ENCODE peak calls at places on chromosomes 13 and 19, in ten cellular contexts. One of them, this sample, is unnamed.

GRCh38 chr19:55319786-55320185 is 5.4 kb downstream of the TMEM150B start:
- DNase-seq in astrocyte: no peak
- DNase-seq in pancreas: no peak
- DNase-seq in endodermal cell: peak; percentile 95
- DNase-seq in lung: no peak
- DNase-seq in neural progenitor cell: peak; percentile 89
- DNase-seq in SK-N-SH: peak; percentile 83
- DNase-seq in uterus: no peak
- DNase-seq in ascending aorta: no peak
- DNase-seq in testis: peak; percentile 85
- DNase-seq in this sample: no peak

GRCh38 chr13:94154362-94154761 is 325.1 kb downstream of the DCT start:
- DNase-seq in astrocyte: peak; percentile 66
- DNase-seq in pancreas: no peak
- DNase-seq in endodermal cell: peak; percentile 52
- DNase-seq in lung: peak; percentile 48
- DNase-seq in neural progenitor cell: no peak
- DNase-seq in SK-N-SH: no peak
- DNase-seq in uterus: no peak
- DNase-seq in ascending aorta: no peak
- DNase-seq in testis: peak; percentile 28
- DNase-seq in this sample: no peak

GRCh38 chr19:9498183-9498902 is at the start of gene ZNF560:
- DNase-seq in astrocyte: peak; percentile 6
- DNase-seq in pancreas: no peak
- DNase-seq in endodermal cell: peak; percentile 55
- DNase-seq in lung: no peak
- DNase-seq in neural progenitor cell: no peak
- DNase-seq in SK-N-SH: peak; percentile 56
- DNase-seq in uterus: no peak
- DNase-seq in ascending aorta: no peak
- DNase-seq in testis: peak; percentile 94
- DNase-seq in this sample: no peak

GRCh38 chr19:18769989-18770528 is 21.0 kb downstream of the COMP start:
- DNase-seq in astrocyte: no peak
- DNase-seq in pancreas: peak; percentile 61
- DNase-seq in endodermal cell: no peak
- DNase-seq in lung: no peak
- DNase-seq in neural progenitor cell: no peak
- DNase-seq in SK-N-SH: no peak
- DNase-seq in uterus: no peak
- DNase-seq in ascending aorta: no peak
- DNase-seq in testis: no peak
- DNase-seq in this sample: no peak

GRCh38 chr13:109485136-109485794 is 301.1 kb downstream of the IRS2 start:
- DNase-seq in astrocyte: no peak
- DNase-seq in pancreas: no peak
- DNase-seq in endodermal cell: no peak
- DNase-seq in lung: no peak
- DNase-seq in neural progenitor cell: no peak
- DNase-seq in SK-N-SH: no peak
- DNase-seq in uterus: no peak
- DNase-seq in ascending aorta: no peak
- DNase-seq in testis: no peak
- DNase-seq in this sample: no peak

GRCh38 chr13:79427265-79427664 is 21.2 kb upstream of the RBM26 start:
- DNase-seq in astrocyte: no peak
- DNase-seq in pancreas: no peak
- DNase-seq in endodermal cell: no peak
- DNase-seq in lung: no peak
- DNase-seq in neural progenitor cell: peak; percentile 56
- DNase-seq in SK-N-SH: no peak
- DNase-seq in uterus: no peak
- DNase-seq in ascending aorta: no peak
- DNase-seq in testis: no peak
- DNase-seq in this sample: no peak

GRCh38 chr19:7272856-7273578 is 21.2 kb downstream of the INSR start:
- DNase-seq in astrocyte: no peak
- DNase-seq in pancreas: no peak
- DNase-seq in endodermal cell: no peak
- DNase-seq in lung: no peak
- DNase-seq in neural progenitor cell: no peak
- DNase-seq in SK-N-SH: no peak
- DNase-seq in uterus: no peak
- DNase-seq in ascending aorta: no peak
- DNase-seq in testis: no peak
- DNase-seq in this sample: no peak

GRCh38 chr19:33373701-33374405 is at the start of gene CEBPG:
- DNase-seq in astrocyte: peak; percentile 9
- DNase-seq in pancreas: no peak
- DNase-seq in endodermal cell: no peak
- DNase-seq in lung: peak; percentile 57
- DNase-seq in neural progenitor cell: peak; percentile 73
- DNase-seq in SK-N-SH: peak; percentile 88
- DNase-seq in uterus: peak; percentile 67
- DNase-seq in ascending aorta: no peak
- DNase-seq in testis: peak; percentile 54
- DNase-seq in this sample: no peak

GRCh38 chr13:30063892-30064291 is 213.5 kb upstream of the UBL3 start:
- DNase-seq in astrocyte: no peak
- DNase-seq in pancreas: no peak
- DNase-seq in endodermal cell: no peak
- DNase-seq in lung: no peak
- DNase-seq in neural progenitor cell: no peak
- DNase-seq in SK-N-SH: no peak
- DNase-seq in uterus: no peak
- DNase-seq in ascending aorta: no peak
- DNase-seq in testis: no peak
- DNase-seq in this sample: no peak

GRCh38 chr13:25633108-25633507 is 261.3 kb downstream of the ATP8A2 start:
- DNase-seq in astrocyte: peak; percentile 3
- DNase-seq in pancreas: no peak
- DNase-seq in endodermal cell: no peak
- DNase-seq in lung: no peak
- DNase-seq in neural progenitor cell: peak; percentile 38
- DNase-seq in SK-N-SH: no peak
- DNase-seq in uterus: no peak
- DNase-seq in ascending aorta: no peak
- DNase-seq in testis: no peak
- DNase-seq in this sample: no peak

DNA sequence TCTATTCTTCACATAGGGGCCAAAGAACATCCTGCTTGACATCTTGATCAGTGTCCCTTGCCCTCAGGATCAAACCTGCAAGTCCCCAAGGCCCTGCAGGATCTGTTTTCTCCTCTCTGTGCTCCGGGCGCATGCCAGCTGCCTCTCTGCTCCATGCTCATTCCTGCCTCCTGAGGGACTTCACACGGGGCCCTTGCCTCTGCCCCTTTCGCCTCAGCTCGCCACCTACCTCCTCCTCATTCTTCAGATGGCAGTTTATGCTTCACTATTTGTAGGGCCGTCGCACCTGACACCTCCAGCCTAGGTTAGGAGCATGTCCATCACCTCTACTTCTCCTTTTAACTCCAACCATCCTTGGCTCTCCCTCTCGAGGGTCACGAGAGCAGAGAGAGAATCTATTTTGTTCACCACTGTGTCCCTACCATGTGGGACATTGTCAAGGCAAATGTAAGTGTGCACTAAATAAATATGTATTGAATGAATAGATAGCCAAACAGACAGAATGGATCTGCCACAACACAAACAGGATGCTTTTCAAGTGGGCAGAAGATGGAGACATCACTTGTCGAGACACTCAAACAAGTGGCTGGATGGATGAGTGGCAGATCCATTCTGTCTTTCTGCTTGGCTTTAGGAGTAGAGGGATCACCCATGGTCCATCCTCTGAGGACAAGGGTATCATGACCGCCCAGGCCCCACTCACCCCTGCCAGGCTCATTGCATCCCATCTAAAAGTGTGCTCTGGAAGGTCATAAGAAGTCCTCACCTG is 29.6 kb downstream of the ACTN4 start:
- DNase-seq in astrocyte: no peak
- DNase-seq in pancreas: no peak
- DNase-seq in endodermal cell: no peak
- DNase-seq in lung: no peak
- DNase-seq in neural progenitor cell: no peak
- DNase-seq in SK-N-SH: no peak
- DNase-seq in uterus: no peak
- DNase-seq in ascending aorta: no peak
- DNase-seq in testis: no peak
- DNase-seq in this sample: no peak
- H3K4me1 ChIP-seq in astrocyte: peaks cover 49% of the 10 kb centered on the region
- H3K4me1 ChIP-seq in pancreas: peaks cover 52% of the 10 kb centered on the region
- H3K4me1 ChIP-seq in endodermal cell: no peaks in the 10 kb centered on the region
- H3K4me1 ChIP-seq in lung: peaks cover 55% of the 10 kb centered on the region
- H3K4me1 ChIP-seq in neural progenitor cell: no peaks in the 10 kb centered on the region
- H3K4me1 ChIP-seq in SK-N-SH: peaks cover 13% of the 10 kb centered on the region
- H3K4me1 ChIP-seq in uterus: peaks cover 40% of the 10 kb centered on the region
- H3K4me1 ChIP-seq in ascending aorta: peaks cover 79% of the 10 kb centered on the region
- H3K4me1 ChIP-seq in testis: peaks cover 6% of the 10 kb centered on the region
- H3K4me1 ChIP-seq in this sample: peaks cover 96% of the 10 kb centered on the region

GRCh38 chr19:5801796-5802616 is 2.9 kb upstream of the NRTN start:
- DNase-seq in astrocyte: no peak
- DNase-seq in pancreas: no peak
- DNase-seq in endodermal cell: peak; percentile 88
- DNase-seq in lung: no peak
- DNase-seq in neural progenitor cell: peak; percentile 91
- DNase-seq in SK-N-SH: peak; percentile 66
- DNase-seq in uterus: no peak
- DNase-seq in ascending aorta: no peak
- DNase-seq in testis: peak; percentile 58
- DNase-seq in this sample: no peak
- H3K4me1 ChIP-seq in astrocyte: peaks cover 5% of the 10 kb centered on the region
- H3K4me1 ChIP-seq in pancreas: peaks cover 26% of the 10 kb centered on the region
- H3K4me1 ChIP-seq in endodermal cell: no peaks in the 10 kb centered on the region
- H3K4me1 ChIP-seq in lung: peaks cover 5% of the 10 kb centered on the region
- H3K4me1 ChIP-seq in neural progenitor cell: peaks cover 10% of the 10 kb centered on the region
- H3K4me1 ChIP-seq in SK-N-SH: peaks cover 35% of the 10 kb centered on the region
- H3K4me1 ChIP-seq in uterus: no peaks in the 10 kb centered on the region
- H3K4me1 ChIP-seq in ascending aorta: peaks cover 3% of the 10 kb centered on the region
- H3K4me1 ChIP-seq in testis: peaks cover 47% of the 10 kb centered on the region
- H3K4me1 ChIP-seq in this sample: peaks cover 21% of the 10 kb centered on the region

DNA sequence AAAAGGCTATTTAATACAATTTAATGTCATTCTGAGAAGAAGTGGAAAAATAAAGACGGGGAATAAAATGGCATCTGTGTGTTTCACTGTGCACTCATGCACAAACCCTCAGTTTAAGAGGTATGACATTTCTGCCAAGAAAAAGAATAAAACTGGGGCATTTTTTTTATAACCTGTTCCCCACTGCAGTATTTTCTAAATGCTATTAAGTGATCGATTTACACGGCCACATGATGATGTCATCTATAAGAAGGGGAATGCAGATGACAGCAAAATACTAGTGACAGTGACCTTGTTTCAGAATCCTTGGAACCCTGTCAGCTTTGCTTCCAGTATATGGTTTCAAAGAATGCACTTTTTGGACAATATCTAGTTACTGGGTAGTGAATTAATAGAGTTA is 21.2 kb upstream of the ZNF536 start:
- DNase-seq in astrocyte: no peak
- DNase-seq in pancreas: no peak
- DNase-seq in endodermal cell: no peak
- DNase-seq in lung: no peak
- DNase-seq in neural progenitor cell: no peak
- DNase-seq in SK-N-SH: no peak
- DNase-seq in uterus: no peak
- DNase-seq in ascending aorta: no peak
- DNase-seq in testis: no peak
- DNase-seq in this sample: no peak
- H3K4me1 ChIP-seq in astrocyte: no peaks in the 10 kb centered on the region
- H3K4me1 ChIP-seq in pancreas: no peaks in the 10 kb centered on the region
- H3K4me1 ChIP-seq in endodermal cell: no peaks in the 10 kb centered on the region
- H3K4me1 ChIP-seq in lung: no peaks in the 10 kb centered on the region
- H3K4me1 ChIP-seq in neural progenitor cell: no peaks in the 10 kb centered on the region
- H3K4me1 ChIP-seq in SK-N-SH: peaks cover 9% of the 10 kb centered on the region
- H3K4me1 ChIP-seq in uterus: no peaks in the 10 kb centered on the region
- H3K4me1 ChIP-seq in ascending aorta: no peaks in the 10 kb centered on the region
- H3K4me1 ChIP-seq in testis: no peaks in the 10 kb centered on the region
- H3K4me1 ChIP-seq in this sample: no peaks in the 10 kb centered on the region

GRCh38 chr13:99892866-99893504 is 78.6 kb downstream of the ZIC5 start:
- DNase-seq in astrocyte: no peak
- DNase-seq in pancreas: peak; percentile 58
- DNase-seq in endodermal cell: peak; percentile 40
- DNase-seq in lung: no peak
- DNase-seq in neural progenitor cell: peak; percentile 42
- DNase-seq in SK-N-SH: no peak
- DNase-seq in uterus: no peak
- DNase-seq in ascending aorta: no peak
- DNase-seq in testis: no peak
- DNase-seq in this sample: no peak

GRCh38 chr13:99895428-99895998 is 76.1 kb downstream of the ZIC5 start:
- DNase-seq in astrocyte: no peak
- DNase-seq in pancreas: peak; percentile 45
- DNase-seq in endodermal cell: peak; percentile 59
- DNase-seq in lung: no peak
- DNase-seq in neural progenitor cell: peak; percentile 29
- DNase-seq in SK-N-SH: peak; percentile 61
- DNase-seq in uterus: no peak
- DNase-seq in ascending aorta: no peak
- DNase-seq in testis: no peak
- DNase-seq in this sample: no peak

GRCh38 chr13:99894835-99895427 is 76.6 kb downstream of the ZIC5 start:
- DNase-seq in astrocyte: no peak
- DNase-seq in pancreas: no peak
- DNase-seq in endodermal cell: peak; percentile 70
- DNase-seq in lung: no peak
- DNase-seq in neural progenitor cell: peak; percentile 39
- DNase-seq in SK-N-SH: peak; percentile 43
- DNase-seq in uterus: no peak
- DNase-seq in ascending aorta: no peak
- DNase-seq in testis: no peak
- DNase-seq in this sample: no peak

GRCh38 chr13:99893567-99893966 is 78.0 kb downstream of the ZIC5 start:
- DNase-seq in astrocyte: no peak
- DNase-seq in pancreas: peak; percentile 43
- DNase-seq in endodermal cell: peak; percentile 45
- DNase-seq in lung: no peak
- DNase-seq in neural progenitor cell: no peak
- DNase-seq in SK-N-SH: no peak
- DNase-seq in uterus: no peak
- DNase-seq in ascending aorta: no peak
- DNase-seq in testis: no peak
- DNase-seq in this sample: no peak

DNA sequence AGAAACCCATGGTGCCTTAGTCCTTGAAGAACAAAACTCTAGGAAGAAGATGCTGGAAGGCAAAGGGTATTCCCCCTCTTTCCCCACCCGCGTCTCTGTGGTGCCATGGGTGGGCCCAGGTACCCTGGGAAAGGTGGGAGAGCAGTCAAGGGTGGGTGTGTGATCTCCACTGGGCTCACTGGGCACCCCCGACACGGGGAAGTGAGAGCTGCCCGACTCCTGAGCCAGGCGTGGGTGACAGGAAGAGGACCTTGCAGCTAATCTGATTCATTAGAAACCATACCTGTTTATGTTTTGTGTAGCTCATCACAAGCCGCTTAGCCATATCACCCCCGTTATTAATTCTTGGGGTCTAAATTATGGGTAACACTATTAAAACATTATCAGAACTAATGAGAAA is 77.5 kb downstream of the ZIC5 start:
- DNase-seq in astrocyte: no peak
- DNase-seq in pancreas: no peak
- DNase-seq in endodermal cell: no peak
- DNase-seq in lung: no peak
- DNase-seq in neural progenitor cell: no peak
- DNase-seq in SK-N-SH: peak; percentile 22
- DNase-seq in uterus: no peak
- DNase-seq in ascending aorta: no peak
- DNase-seq in testis: no peak
- DNase-seq in this sample: no peak
- H3K4me1 ChIP-seq in astrocyte: peaks cover 6% of the 10 kb centered on the region
- H3K4me1 ChIP-seq in pancreas: peaks cover 3% of the 10 kb centered on the region
- H3K4me1 ChIP-seq in endodermal cell: peaks cover 5% of the 10 kb centered on the region
- H3K4me1 ChIP-seq in lung: peaks cover 11% of the 10 kb centered on the region
- H3K4me1 ChIP-seq in neural progenitor cell: peaks cover 60% of the 10 kb centered on the region
- H3K4me1 ChIP-seq in SK-N-SH: no peaks in the 10 kb centered on the region
- H3K4me1 ChIP-seq in uterus: peaks cover 8% of the 10 kb centered on the region
- H3K4me1 ChIP-seq in ascending aorta: no peaks in the 10 kb centered on the region
- H3K4me1 ChIP-seq in testis: peaks cover 9% of the 10 kb centered on the region
- H3K4me1 ChIP-seq in this sample: peaks cover 10% of the 10 kb centered on the region